ENCODE peak calls at places on chromosomes 5 and 9, in five cellular contexts. K is posterior cingulate gyrus, E is HT1080, M is tibial artery, Z is bronchial epithelial cell. F is an unnamed sample.

GRCh38 chr9:121709798-121710197 is 58.4 kb downstream of the DAB2IP start:
- DNase-seq in K (no peak), E (no peak), M (no peak), Z (no peak), F (no peak)

GRCh38 chr5:77294212-77294611 is 83.7 kb downstream of the PDE8B start:
- DNase-seq in K (no peak), E (no peak), M (no peak), Z (no peak), F (no peak)

GRCh38 chr5:147809830-147810666 is 21.4 kb downstream of the SPINK1 start:
- DNase-seq in K (no peak), E (peak; percentile 17), M (no peak), Z (peak; percentile 34), F (no peak)

GRCh38 chr5:172437445-172438303 is 16.7 kb downstream of the SH3PXD2B start:
- DNase-seq in K (peak; percentile 55), E (peak; percentile 65), M (peak; percentile 91), Z (peak; percentile 90), F (peak; percentile 72)

GRCh38 chr9:69158471-69158870 is 15.6 kb upstream of the TJP2 start:
- DNase-seq in K (no peak), E (no peak), M (no peak), Z (no peak), F (no peak)

GRCh38 chr9:27799326-27799725 is 226.0 kb upstream of the C9orf72 start:
- DNase-seq in K (no peak), E (no peak), M (no peak), Z (peak; percentile 92), F (peak; percentile 91)

GRCh38 chr9:121463026-121463827 is 36.4 kb downstream of the GGTA1 start:
- DNase-seq in K (peak; percentile 25), E (no peak), M (peak; percentile 77), Z (peak; percentile 13), F (no peak)

GRCh38 chr5:90169078-90169477 is 240.5 kb downstream of the CETN3 start:
- DNase-seq in K (no peak), E (no peak), M (no peak), Z (no peak), F (no peak)

GRCh38 chr5:142078706-142079105 is 29.9 kb upstream of the NDFIP1 start:
- DNase-seq in K (no peak), E (no peak), M (no peak), Z (no peak), F (no peak)

GRCh38 chr5:52043543-52043942 is 660.3 kb downstream of the ISL1 start:
- DNase-seq in K (no peak), E (no peak), M (no peak), Z (no peak), F (no peak)

GRCh38 chr5:133049726-133050048 is 2.1 kb upstream of the HSPA4 start:
- DNase-seq in K (no peak), E (no peak), M (no peak), Z (peak; percentile 42), F (no peak)

GRCh38 chr5:57805732-57806131 is 323.1 kb upstream of the ACTBL2 start:
- DNase-seq in K (no peak), E (peak; percentile 43), M (no peak), Z (peak; percentile 15), F (no peak)

GRCh38 chr5:54874337-54875021 is 110.9 kb downstream of the ESM1 start:
- DNase-seq in K (no peak), E (peak; percentile 3), M (no peak), Z (peak; percentile 54), F (peak; percentile 21)

GRCh38 chr9:128049788-128050187 is 17.3 kb downstream of the NAIF1 start:
- DNase-seq in K (no peak), E (no peak), M (no peak), Z (no peak), F (no peak)

GRCh38 chr5:164073013-164073535 is 567.7 kb downstream of the MAT2B start:
- DNase-seq in K (no peak), E (no peak), M (no peak), Z (no peak), F (no peak)

GRCh38 chr5:40985501-40985900 is 76.2 kb downstream of the C7 start:
- DNase-seq in K (no peak), E (no peak), M (no peak), Z (no peak), F (no peak)

GRCh38 chr5:2748180-2748840 is 3.2 kb downstream of the IRX2 start:
- DNase-seq in K (no peak), E (no peak), M (no peak), Z (no peak), F (peak; percentile 35)

GRCh38 chr9:134981001-134981400 is 63.3 kb upstream of the FCN1 start:
- DNase-seq in K (no peak), E (no peak), M (no peak), Z (no peak), F (no peak)

GRCh38 chr5:126339215-126339805 is 83.9 kb upstream of the GRAMD2B start:
- DNase-seq in K (no peak), E (peak; percentile 43), M (no peak), Z (peak; percentile 66), F (peak; percentile 57)

GRCh38 chr9:126450537-126451205 is 124.0 kb downstream of the MVB12B start:
- DNase-seq in K (no peak), E (no peak), M (no peak), Z (no peak), F (no peak)

GRCh38 chr9:114276908-114277821 is 45.7 kb upstream of the ORM1 start:
- DNase-seq in K (no peak), E (peak; percentile 93), M (peak; percentile 54), Z (peak; percentile 99), F (peak; percentile 69)

GRCh38 chr9:33458444-33458843 is 11.1 kb upstream of the AQP3 start:
- DNase-seq in K (no peak), E (peak; percentile 74), M (no peak), Z (peak; percentile 96), F (peak; percentile 82)

F was measured in mammary epithelial cell.